ENCODE peak calls at places on chromosomes 16 and 17, in six cellular contexts. One of them, this sample, is unnamed.

GRCh38 chr16:57882797-57883196 is 80.5 kb upstream of the KIFC3 start:
- DNase-seq in body of pancreas: no peak
- DNase-seq in transverse colon: no peak
- DNase-seq in right lobe of liver: no peak
- DNase-seq in Peyer's patch: no peak
- DNase-seq in testis: no peak
- DNase-seq in this sample: no peak

GRCh38 chr17:69404398-69404797 is 10.1 kb upstream of the MAP2K6 start:
- DNase-seq in Peyer's patch: no peak
- DNase-seq in transverse colon: no peak
- DNase-seq in body of pancreas: no peak
- DNase-seq in testis: no peak
- DNase-seq in right lobe of liver: no peak
- DNase-seq in this sample: no peak

GRCh38 chr17:64938925-64939474 is 19.7 kb upstream of the LRRC37A3 start:
- DNase-seq in Peyer's patch: peak
- DNase-seq in transverse colon: peak
- DNase-seq in right lobe of liver: peak
- DNase-seq in body of pancreas: peak
- DNase-seq in testis: peak
- DNase-seq in this sample: peak

GRCh38 chr17:35429702-35430101 is 2.6 kb downstream of the SLFN12 start:
- DNase-seq in transverse colon: no peak
- DNase-seq in right lobe of liver: no peak
- DNase-seq in testis: no peak
- DNase-seq in body of pancreas: no peak
- DNase-seq in Peyer's patch: no peak
- DNase-seq in this sample: no peak

GRCh38 chr16:77060614-77061013 is 130.4 kb upstream of the MON1B start:
- DNase-seq in Peyer's patch: no peak
- DNase-seq in right lobe of liver: no peak
- DNase-seq in body of pancreas: no peak
- DNase-seq in transverse colon: no peak
- DNase-seq in testis: no peak
- DNase-seq in this sample: no peak

GRCh38 chr16:64975821-64976220 is 146.0 kb downstream of the CDH11 start:
- DNase-seq in testis: no peak
- DNase-seq in transverse colon: no peak
- DNase-seq in right lobe of liver: no peak
- DNase-seq in body of pancreas: no peak
- DNase-seq in Peyer's patch: no peak
- DNase-seq in this sample: no peak

GRCh38 chr17:7755095-7755890 is 37.7 kb downstream of the DNAH2 start:
- DNase-seq in body of pancreas: no peak
- DNase-seq in Peyer's patch: no peak
- DNase-seq in right lobe of liver: no peak
- DNase-seq in testis: no peak
- DNase-seq in transverse colon: peak
- DNase-seq in this sample: no peak

GRCh38 chr16:16020291-16020690 is 70.9 kb downstream of the ABCC1 start:
- DNase-seq in body of pancreas: no peak
- DNase-seq in transverse colon: no peak
- DNase-seq in right lobe of liver: no peak
- DNase-seq in Peyer's patch: no peak
- DNase-seq in testis: no peak
- DNase-seq in this sample: no peak

GRCh38 chr17:35315283-35315682 is 58.1 kb downstream of the SLFN11 start:
- DNase-seq in Peyer's patch: no peak
- DNase-seq in transverse colon: no peak
- DNase-seq in body of pancreas: no peak
- DNase-seq in testis: no peak
- DNase-seq in right lobe of liver: no peak
- DNase-seq in this sample: no peak

GRCh38 chr17:60390881-60391418 is 983 bp downstream of the USP32 start:
- DNase-seq in transverse colon: peak
- DNase-seq in body of pancreas: peak
- DNase-seq in right lobe of liver: peak
- DNase-seq in Peyer's patch: peak
- DNase-seq in testis: peak
- DNase-seq in this sample: peak

GRCh38 chr17:76579281-76579680 is 6.4 kb downstream of the ST6GALNAC2 start:
- DNase-seq in testis: no peak
- DNase-seq in Peyer's patch: no peak
- DNase-seq in transverse colon: no peak
- DNase-seq in right lobe of liver: no peak
- DNase-seq in body of pancreas: no peak
- DNase-seq in this sample: no peak

GRCh38 chr16:87496101-87496801 is 3.4 kb upstream of the ZCCHC14 start:
- DNase-seq in body of pancreas: no peak
- DNase-seq in transverse colon: no peak
- DNase-seq in right lobe of liver: no peak
- DNase-seq in testis: no peak
- DNase-seq in Peyer's patch: no peak
- DNase-seq in this sample: no peak

GRCh38 chr17:18997650-18998196 is 6.8 kb downstream of the FAM83G start:
- DNase-seq in Peyer's patch: no peak
- DNase-seq in right lobe of liver: no peak
- DNase-seq in testis: no peak
- DNase-seq in body of pancreas: no peak
- DNase-seq in transverse colon: no peak
- DNase-seq in this sample: no peak

GRCh38 chr17:5821813-5822212 is 237.5 kb upstream of the NLRP1 start:
- DNase-seq in transverse colon: no peak
- DNase-seq in testis: no peak
- DNase-seq in body of pancreas: no peak
- DNase-seq in Peyer's patch: no peak
- DNase-seq in right lobe of liver: no peak
- DNase-seq in this sample: no peak

GRCh38 chr17:29802256-29802655 is 127.8 kb downstream of the SSH2 start:
- DNase-seq in right lobe of liver: no peak
- DNase-seq in body of pancreas: no peak
- DNase-seq in testis: no peak
- DNase-seq in Peyer's patch: no peak
- DNase-seq in transverse colon: no peak
- DNase-seq in this sample: no peak

GRCh38 chr16:82181456-82182185 is 11.6 kb upstream of the MPHOSPH6 start:
- DNase-seq in testis: no peak
- DNase-seq in right lobe of liver: no peak
- DNase-seq in Peyer's patch: no peak
- DNase-seq in transverse colon: no peak
- DNase-seq in body of pancreas: no peak
- DNase-seq in this sample: no peak

GRCh38 chr17:82570282-82570681 is 50.8 kb downstream of the FOXK2 start:
- DNase-seq in right lobe of liver: peak
- DNase-seq in testis: no peak
- DNase-seq in Peyer's patch: no peak
- DNase-seq in transverse colon: no peak
- DNase-seq in body of pancreas: no peak
- DNase-seq in this sample: peak
- H3K27ac ChIP-seq in right lobe of liver: no peak
- H3K27ac ChIP-seq in testis: no peak
- H3K27ac ChIP-seq in Peyer's patch: no peak
- H3K27ac ChIP-seq in transverse colon: no peak
- H3K27ac ChIP-seq in body of pancreas: no peak
- H3K27ac ChIP-seq in this sample: peak

GRCh38 chr17:48925991-48926342 is 17.8 kb downstream of the UBE2Z start:
- DNase-seq in Peyer's patch: no peak
- DNase-seq in transverse colon: no peak
- DNase-seq in testis: no peak
- DNase-seq in body of pancreas: peak
- DNase-seq in right lobe of liver: no peak
- DNase-seq in this sample: no peak

GRCh38 chr17:48929812-48930165 is 14.9 kb downstream of the SNF8 start:
- DNase-seq in right lobe of liver: no peak
- DNase-seq in testis: no peak
- DNase-seq in transverse colon: no peak
- DNase-seq in body of pancreas: no peak
- DNase-seq in Peyer's patch: no peak
- DNase-seq in this sample: no peak

GRCh38 chr17:48927978-48928716 is 16.5 kb downstream of the SNF8 start:
- DNase-seq in transverse colon: no peak
- DNase-seq in testis: no peak
- DNase-seq in Peyer's patch: no peak
- DNase-seq in body of pancreas: no peak
- DNase-seq in right lobe of liver: no peak
- DNase-seq in this sample: no peak

GRCh38 chr17:48930435-48930873 is 14.2 kb downstream of the SNF8 start:
- DNase-seq in body of pancreas: no peak
- DNase-seq in right lobe of liver: no peak
- DNase-seq in Peyer's patch: no peak
- DNase-seq in transverse colon: no peak
- DNase-seq in testis: no peak
- DNase-seq in this sample: no peak

DNA sequence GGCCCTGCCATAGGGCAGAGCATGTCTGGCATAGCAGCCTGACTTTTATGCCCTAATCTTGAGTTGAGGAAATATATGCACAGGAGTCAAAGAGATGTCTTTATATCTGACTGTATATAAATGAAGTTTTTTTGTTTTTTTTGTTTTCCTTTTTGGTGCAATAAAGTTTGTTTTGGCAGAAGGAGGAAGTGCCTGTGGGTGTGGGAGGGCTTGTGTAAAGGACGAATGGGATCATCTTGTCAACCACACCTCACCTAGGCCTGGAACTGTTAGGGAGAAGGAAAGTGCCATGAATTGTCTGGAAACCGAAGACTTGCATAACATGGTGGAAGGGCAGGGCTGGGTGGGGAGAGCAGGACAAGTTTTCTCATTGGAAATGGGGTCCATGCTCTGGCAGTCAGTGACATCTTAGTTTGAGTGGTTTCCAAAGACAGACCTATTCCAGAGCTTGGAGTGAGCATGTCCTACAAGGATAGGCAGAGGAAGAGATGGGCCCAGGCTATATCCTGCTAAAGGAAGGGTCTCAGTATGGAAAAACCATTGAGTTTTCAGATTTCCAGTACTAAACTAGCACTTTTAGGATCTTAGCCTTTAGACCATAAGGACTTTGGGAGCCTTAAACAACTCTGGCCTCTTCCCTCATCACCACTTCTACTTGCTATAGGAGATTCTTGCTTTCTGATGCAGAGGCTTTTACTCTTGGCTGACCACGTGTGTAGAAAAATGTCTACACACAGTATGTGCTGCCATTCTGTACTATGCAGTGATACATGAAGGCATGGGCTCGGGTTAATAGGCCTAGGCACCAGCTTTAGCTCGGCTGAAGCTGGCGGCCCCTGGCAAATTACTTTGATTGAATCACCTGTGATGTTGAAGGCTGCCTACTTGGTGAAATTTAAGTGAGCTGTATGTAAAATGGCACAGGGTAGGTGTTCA is 15.5 kb downstream of the SNF8 start:
- DNase-seq in body of pancreas: no peak
- DNase-seq in Peyer's patch: no peak
- DNase-seq in transverse colon: no peak
- DNase-seq in right lobe of liver: no peak
- DNase-seq in testis: no peak
- DNase-seq in this sample: no peak
- TF ChIP-seq POLR2A in body of pancreas: no peak
- TF ChIP-seq POLR2A in Peyer's patch: no peak
- TF ChIP-seq POLR2A in transverse colon: no peak
- TF ChIP-seq POLR2A in right lobe of liver: no peak
- TF ChIP-seq POLR2A in testis: no peak
- TF ChIP-seq POLR2A in this sample: no peak

GRCh38 chr16:1073262-1073558 is 663 bp downstream of the SSTR5 start:
- DNase-seq in Peyer's patch: no peak
- DNase-seq in right lobe of liver: no peak
- DNase-seq in body of pancreas: no peak
- DNase-seq in transverse colon: no peak
- DNase-seq in testis: no peak
- DNase-seq in this sample: no peak
- H3K27ac ChIP-seq in Peyer's patch: no peak
- H3K27ac ChIP-seq in right lobe of liver: no peak
- H3K27ac ChIP-seq in body of pancreas: no peak
- H3K27ac ChIP-seq in transverse colon: no peak
- H3K27ac ChIP-seq in testis: no peak
- H3K27ac ChIP-seq in this sample: peak

GRCh38 chr17:70582777-70583176 is 413.4 kb downstream of the KCNJ2 start:
- DNase-seq in transverse colon: no peak
- DNase-seq in Peyer's patch: no peak
- DNase-seq in body of pancreas: no peak
- DNase-seq in right lobe of liver: no peak
- DNase-seq in testis: no peak
- DNase-seq in this sample: no peak

GRCh38 chr17:70581459-70581858 is 412.1 kb downstream of the KCNJ2 start:
- DNase-seq in Peyer's patch: no peak
- DNase-seq in testis: no peak
- DNase-seq in transverse colon: no peak
- DNase-seq in right lobe of liver: no peak
- DNase-seq in body of pancreas: no peak
- DNase-seq in this sample: no peak

DNA sequence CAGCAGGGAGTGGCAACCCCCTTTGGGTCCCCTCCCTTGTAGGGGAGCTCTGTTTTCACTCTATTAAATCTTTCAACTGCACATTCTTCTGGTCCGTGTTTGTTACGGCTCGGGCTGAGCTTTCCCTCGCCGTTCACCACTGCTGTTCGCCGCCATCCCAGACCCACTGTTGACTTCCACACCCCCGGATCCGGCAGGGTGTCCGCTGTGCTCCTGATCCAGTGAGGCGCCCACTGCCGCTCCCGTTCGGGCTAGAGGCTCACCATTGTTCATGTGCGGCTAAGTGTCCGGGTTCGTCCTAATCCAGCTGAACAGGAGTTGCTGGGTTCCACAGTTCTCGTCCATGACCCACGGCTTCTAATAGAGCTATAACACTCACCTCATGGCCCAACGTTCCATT is 408.1 kb downstream of the KCNJ2 start:
- DNase-seq in right lobe of liver: no peak
- DNase-seq in transverse colon: no peak
- DNase-seq in testis: peak
- DNase-seq in body of pancreas: no peak
- DNase-seq in Peyer's patch: no peak
- DNase-seq in this sample: no peak
- TF ChIP-seq POLR2A in right lobe of liver: no peak
- TF ChIP-seq POLR2A in transverse colon: no peak
- TF ChIP-seq POLR2A in testis: no peak
- TF ChIP-seq POLR2A in body of pancreas: no peak
- TF ChIP-seq POLR2A in Peyer's patch: no peak
- TF ChIP-seq POLR2A in this sample: no peak

GRCh38 chr17:45306094-45306493 is 10.7 kb downstream of the MAP3K14 start:
- DNase-seq in right lobe of liver: no peak
- DNase-seq in Peyer's patch: no peak
- DNase-seq in transverse colon: no peak
- DNase-seq in body of pancreas: no peak
- DNase-seq in testis: no peak
- DNase-seq in this sample: no peak
- H3K27ac ChIP-seq in right lobe of liver: peak
- H3K27ac ChIP-seq in Peyer's patch: peak
- H3K27ac ChIP-seq in transverse colon: peak
- H3K27ac ChIP-seq in body of pancreas: no peak
- H3K27ac ChIP-seq in testis: no peak
- H3K27ac ChIP-seq in this sample: peak

GRCh38 chr17:41918392-41919164 is at the start of gene ACLY:
- DNase-seq in testis: peak
- DNase-seq in transverse colon: peak
- DNase-seq in Peyer's patch: peak
- DNase-seq in right lobe of liver: peak
- DNase-seq in body of pancreas: peak
- DNase-seq in this sample: peak
- TF ChIP-seq POLR2A in testis: peak
- TF ChIP-seq POLR2A in transverse colon: peak
- TF ChIP-seq POLR2A in Peyer's patch: peak
- TF ChIP-seq POLR2A in right lobe of liver: peak
- TF ChIP-seq POLR2A in body of pancreas: peak
- TF ChIP-seq POLR2A in this sample: peak

This sample was measured in heart left ventricle.